ENCODE peak calls at places on chromosomes 2 and 18, in nine cellular contexts. I is cardiac muscle cell, T is pancreas, D is left ventricle myocardium inferior, C is lower lobe of right lung, W is brain microvascular endothelial cell, J is tibial nerve, X is prostate gland, H is bronchial epithelial cell. L is an unnamed sample.

GRCh38 chr2:25347846-25348245 is 6.1 kb upstream of the DNMT3A start:
- DNase-seq in D (no peak), C (no peak), H (no peak), T (no peak), I (no peak), J (no peak), W (no peak), X (no peak), L (no peak)

GRCh38 chr18:77141401-77142118 is 9.0 kb upstream of the MBP start:
- DNase-seq in X (no peak), C (no peak), D (no peak), J (no peak), H (no peak), T (no peak), I (no peak), W (no peak), L (no peak)

GRCh38 chr2:96404446-96405373 is 69.1 kb downstream of the NCAPH start:
- DNase-seq in H (no peak), I (no peak), J (no peak), T (peak; percentile 52), C (peak; percentile 59), W (no peak), X (peak; percentile 66), D (peak; percentile 36), L (no peak)

GRCh38 chr2:43171789-43172188 is 54.6 kb downstream of the ZFP36L2 start:
- DNase-seq in X (peak; percentile 34), D (peak; percentile 64), T (no peak), H (no peak), J (peak; percentile 47), I (peak; percentile 70), C (no peak), W (peak; percentile 57), L (no peak)

GRCh38 chr2:37232131-37232933 is 874 bp downstream of the NDUFAF7 start:
- DNase-seq in T (peak; percentile 20), H (peak; percentile 35), X (no peak), C (peak; percentile 44), W (no peak), I (peak; percentile 15), D (no peak), J (no peak), L (peak; percentile 38)

GRCh38 chr2:157838442-157839161 is 37.5 kb downstream of the ACVR1 start:
- DNase-seq in C (no peak), X (peak; percentile 39), D (peak; percentile 19), W (peak; percentile 79), I (peak; percentile 71), H (peak; percentile 85), J (no peak), T (peak; percentile 70), L (no peak)

GRCh38 chr18:58516514-58517285 is 112.2 kb downstream of the ALPK2 start:
- DNase-seq in J (no peak), T (no peak), H (no peak), C (no peak), X (no peak), D (no peak), W (no peak), I (no peak), L (no peak)

GRCh38 chr2:207083361-207084080 is 82.2 kb downstream of the KLF7 start:
- DNase-seq in H (no peak), I (peak; percentile 54), T (no peak), C (no peak), X (no peak), D (no peak), J (no peak), W (no peak), L (no peak)

GRCh38 chr2:38463752-38464151 is 86.7 kb upstream of the ATL2 start:
- DNase-seq in H (no peak), T (no peak), D (no peak), W (no peak), I (no peak), X (no peak), J (no peak), C (no peak), L (no peak)

GRCh38 chr2:42153944-42154593 is 15.1 kb upstream of the EML4 start:
- DNase-seq in H (no peak), T (no peak), I (no peak), J (no peak), W (no peak), D (no peak), X (no peak), C (no peak), L (no peak)

GRCh38 chr18:41906528-41907256 is 48.3 kb upstream of the PIK3C3 start:
- DNase-seq in D (no peak), X (no peak), J (no peak), I (peak; percentile 78), T (no peak), C (no peak), W (peak; percentile 35), H (peak; percentile 63), L (no peak)

GRCh38 chr2:65159921-65160320 is 30.0 kb upstream of the RAB1A start:
- DNase-seq in T (peak; percentile 40), I (no peak), C (no peak), H (no peak), X (no peak), D (no peak), W (no peak), J (no peak), L (no peak)

GRCh38 chr2:119197125-119197403 is 26.6 kb upstream of the STEAP3 start:
- DNase-seq in I (no peak), D (no peak), W (no peak), T (no peak), C (no peak), J (no peak), X (no peak), H (no peak), L (peak; percentile 61)

GRCh38 chr2:43233218-43234212 is 7.1 kb upstream of the ZFP36L2 start:
- DNase-seq in D (no peak), T (no peak), W (no peak), X (no peak), I (no peak), C (no peak), J (no peak), H (no peak), L (no peak)

GRCh38 chr2:224944707-224945106 is 97.6 kb downstream of the DOCK10 start:
- DNase-seq in H (no peak), I (no peak), T (no peak), D (no peak), J (no peak), W (no peak), C (no peak), X (no peak), L (no peak)

GRCh38 chr18:23231340-23232021 is 96.2 kb downstream of the CABLES1 start:
- DNase-seq in C (peak; percentile 51), T (peak; percentile 49), D (peak; percentile 51), H (peak; percentile 77), X (no peak), I (peak; percentile 96), W (peak; percentile 98), J (peak; percentile 47), L (no peak)

GRCh38 chr2:190267302-190267701 is 52.3 kb downstream of the HIBCH start:
- DNase-seq in H (peak; percentile 73), I (peak; percentile 79), W (peak; percentile 94), J (no peak), X (no peak), T (no peak), D (no peak), C (no peak), L (no peak)

GRCh38 chr2:61241266-61241665 is 79.3 kb downstream of the C2orf74 start:
- DNase-seq in T (no peak), J (no peak), H (no peak), X (no peak), D (no peak), I (no peak), C (no peak), W (no peak), L (no peak)
- H3K36me3 ChIP-seq in T (no peaks in the 10 kb centered on the region), J (no peaks in the 10 kb centered on the region), H (peaks cover 5% of the 10 kb centered on the region), X (no peaks in the 10 kb centered on the region), D (peaks cover 51% of the 10 kb centered on the region), I (peaks cover 59% of the 10 kb centered on the region), C (peaks cover 72% of the 10 kb centered on the region), W (peaks cover 27% of the 10 kb centered on the region), L (no peaks in the 10 kb centered on the region)

GRCh38 chr2:61910603-61911002 is 5.1 kb downstream of the COMMD1 start:
- DNase-seq in C (no peak), T (no peak), X (no peak), W (no peak), I (no peak), H (peak; percentile 37), J (no peak), D (no peak), L (no peak)
- TF ChIP-seq CTCF in C (peak; percentile 12), T (peak; percentile 12), X (no peak), W (peak; percentile 35), I (peak; percentile 33), H (no peak), J (no peak), D (peak; percentile 28), L (peak; percentile 18)

DNA sequence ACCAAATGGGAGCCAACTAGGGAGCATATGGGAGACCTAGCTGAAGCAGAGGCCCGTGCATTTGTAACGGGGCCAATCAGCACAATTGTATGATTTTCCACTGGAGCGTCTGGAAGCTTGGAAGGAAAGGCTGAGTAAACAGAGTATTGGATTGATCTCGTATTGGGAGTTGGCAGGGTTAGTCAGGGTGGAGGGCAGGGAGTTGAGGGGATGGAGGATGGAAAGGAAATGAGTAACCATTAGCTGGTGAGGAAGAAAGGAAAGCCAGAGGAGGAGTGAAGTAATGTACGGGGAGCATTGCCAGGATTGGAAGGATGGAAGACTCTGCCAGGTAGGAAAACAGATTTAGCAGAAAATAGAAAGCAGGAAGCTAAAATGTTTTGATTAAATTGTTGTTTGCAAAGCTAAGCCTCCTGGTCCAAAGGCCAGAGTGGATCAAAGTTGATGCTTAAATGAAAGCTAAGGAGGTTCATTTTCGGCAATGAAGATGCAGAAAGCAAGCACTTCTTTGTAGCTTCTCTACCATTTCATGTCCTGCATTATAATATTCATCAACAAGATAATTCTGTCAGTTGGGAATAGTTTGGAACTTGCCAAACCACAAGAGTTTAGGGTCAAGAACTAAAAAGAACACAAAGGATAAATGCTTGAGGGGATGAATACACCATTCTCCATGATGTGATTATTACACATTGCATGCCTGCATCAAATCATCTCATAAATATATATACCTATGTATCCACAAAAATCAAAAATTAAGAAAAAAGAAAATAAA is 75.6 kb upstream of the TTN start:
- DNase-seq in T (peak; percentile 28), J (no peak), I (peak; percentile 59), D (no peak), C (no peak), H (peak; percentile 85), W (peak; percentile 12), X (no peak), L (no peak)
- H3K36me3 ChIP-seq in T (no peaks in the 10 kb centered on the region), J (no peaks in the 10 kb centered on the region), I (peaks cover 79% of the 10 kb centered on the region), D (peaks cover 7% of the 10 kb centered on the region), C (no peaks in the 10 kb centered on the region), H (no peaks in the 10 kb centered on the region), W (no peaks in the 10 kb centered on the region), X (no peaks in the 10 kb centered on the region), L (no peaks in the 10 kb centered on the region)

DNA sequence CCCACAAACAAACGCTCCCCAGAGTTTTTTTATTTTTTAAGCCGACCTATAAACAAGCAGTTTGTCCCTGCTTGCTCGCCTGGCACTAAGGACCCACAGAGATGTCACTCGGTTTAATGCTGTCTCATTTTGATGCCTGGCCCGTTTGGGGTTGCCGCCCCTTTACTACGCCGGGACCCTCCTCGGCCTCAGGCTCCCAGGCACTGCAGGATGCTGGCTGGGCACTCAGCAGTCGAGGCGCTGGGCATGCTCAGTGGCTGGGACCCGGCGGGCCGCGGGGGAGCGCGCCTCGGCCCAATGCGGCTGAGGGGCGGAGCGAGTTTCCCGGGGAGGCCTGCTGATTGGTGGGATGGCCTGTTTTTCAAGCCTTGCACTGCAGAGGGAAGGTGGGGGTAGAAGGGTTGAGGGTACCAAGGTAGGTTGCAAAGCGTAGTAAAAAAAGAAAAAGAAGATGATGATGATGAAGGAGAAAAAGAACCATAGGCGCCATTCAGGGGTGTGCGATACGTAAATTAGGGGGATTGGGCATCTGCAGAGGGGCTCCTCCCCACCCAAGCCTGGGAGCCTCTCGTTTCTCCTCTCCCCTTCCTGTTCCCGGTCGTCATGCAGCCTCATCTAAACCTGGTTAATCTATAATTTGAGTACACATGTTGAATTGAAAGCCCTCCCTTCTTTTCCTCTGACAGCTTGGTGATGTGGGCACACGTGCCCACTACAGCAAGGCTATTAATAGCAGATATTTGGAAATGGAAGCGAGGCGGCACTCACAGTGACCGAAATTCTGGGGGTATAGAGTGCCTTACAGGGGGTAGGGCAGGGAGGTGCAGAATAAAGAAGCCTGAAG is 1.5 kb upstream of the IRS1 start:
- DNase-seq in X (peak; percentile 82), C (peak; percentile 84), J (peak; percentile 37), D (peak; percentile 86), W (peak; percentile 75), H (peak; percentile 71), I (peak; percentile 86), T (peak; percentile 91), L (peak; percentile 85)
- TF ChIP-seq CTCF in X (no peak), C (no peak), J (no peak), D (no peak), W (no peak), H (no peak), I (no peak), T (no peak), L (no peak)

L was measured in Caco-2.